ENCODE peak calls at places on chromosomes 5 and 9, in four cellular contexts. B is WTC11, V is HepG2, N is K562. A is an unnamed sample.

GRCh38 chr5:81222285-81222684 is 10.8 kb upstream of the CKMT2 start:
- DNase-seq in B (no peak), V (no peak), N (no peak), A (no peak)

GRCh38 chr5:146965781-146966659 is 87.5 kb upstream of the PPP2R2B start:
- DNase-seq in B (peak), V (peak), N (peak), A (peak)

GRCh38 chr5:133892306-133892705 is 76.1 kb downstream of the C5orf15 start:
- DNase-seq in B (no peak), V (no peak), N (no peak), A (no peak)

GRCh38 chr9:132818588-132818987 is 59.5 kb downstream of the AK8 start:
- DNase-seq in B (no peak), V (no peak), N (no peak), A (no peak)

GRCh38 chr9:130298663-130299279 is 33.2 kb downstream of the HMCN2 start:
- DNase-seq in B (peak), V (peak), N (peak), A (no peak)

GRCh38 chr9:136787690-136788400 is 3.3 kb upstream of the TMEM141 start:
- DNase-seq in B (peak), V (peak), N (peak), A (peak)

GRCh38 chr9:117214416-117214815 is 200.4 kb downstream of the ASTN2 start:
- DNase-seq in B (no peak), V (no peak), N (no peak), A (no peak)

GRCh38 chr9:125631391-125632085 is 75.5 kb downstream of the MAPKAP1 start:
- DNase-seq in B (no peak), V (peak), N (peak), A (peak)

GRCh38 chr5:116343961-116344360 is 230.7 kb downstream of the SEMA6A start:
- DNase-seq in B (peak), V (no peak), N (peak), A (no peak)

GRCh38 chr9:5587024-5587423 is 41.9 kb upstream of the RIC1 start:
- DNase-seq in B (no peak), V (no peak), N (no peak), A (no peak)

GRCh38 chr5:89878140-89878570 is 531.4 kb downstream of the CETN3 start:
- DNase-seq in B (no peak), V (peak), N (peak), A (no peak)

GRCh38 chr9:17134843-17135577 is at the start of gene CNTLN:
- DNase-seq in B (peak), V (peak), N (no peak), A (peak)

GRCh38 chr5:26889810-26890209 is 148.6 kb downstream of the CDH9 start:
- DNase-seq in B (no peak), V (no peak), N (no peak), A (no peak)

GRCh38 chr9:134621558-134622110 is 20.0 kb upstream of the COL5A1 start:
- DNase-seq in B (peak), V (no peak), N (no peak), A (no peak)

GRCh38 chr5:172853355-172853975 is 19.4 kb downstream of the ERGIC1 start:
- DNase-seq in B (no peak), V (no peak), N (no peak), A (no peak)

GRCh38 chr9:1154739-1155138 is 104.6 kb downstream of the DMRT2 start:
- DNase-seq in B (no peak), V (no peak), N (no peak), A (no peak)

GRCh38 chr9:134158242-134158641 is 6.1 kb downstream of the RNU6ATAC start:
- DNase-seq in B (no peak), V (no peak), N (no peak), A (no peak)

GRCh38 chr5:73278693-73279092 is 105.7 kb downstream of the TMEM174 start:
- DNase-seq in B (no peak), V (peak), N (no peak), A (no peak)
- TF ChIP-seq MAX in B (no peak), V (no peak), N (no peak), A (no peak)

GRCh38 chr5:95915999-95916686 is 45.5 kb downstream of the ELL2 start:
- DNase-seq in B (no peak), V (no peak), N (no peak), A (no peak)
- TF ChIP-seq HMGXB4 in B (no peak), V (no peak), N (no peak), A (no peak)

DNA sequence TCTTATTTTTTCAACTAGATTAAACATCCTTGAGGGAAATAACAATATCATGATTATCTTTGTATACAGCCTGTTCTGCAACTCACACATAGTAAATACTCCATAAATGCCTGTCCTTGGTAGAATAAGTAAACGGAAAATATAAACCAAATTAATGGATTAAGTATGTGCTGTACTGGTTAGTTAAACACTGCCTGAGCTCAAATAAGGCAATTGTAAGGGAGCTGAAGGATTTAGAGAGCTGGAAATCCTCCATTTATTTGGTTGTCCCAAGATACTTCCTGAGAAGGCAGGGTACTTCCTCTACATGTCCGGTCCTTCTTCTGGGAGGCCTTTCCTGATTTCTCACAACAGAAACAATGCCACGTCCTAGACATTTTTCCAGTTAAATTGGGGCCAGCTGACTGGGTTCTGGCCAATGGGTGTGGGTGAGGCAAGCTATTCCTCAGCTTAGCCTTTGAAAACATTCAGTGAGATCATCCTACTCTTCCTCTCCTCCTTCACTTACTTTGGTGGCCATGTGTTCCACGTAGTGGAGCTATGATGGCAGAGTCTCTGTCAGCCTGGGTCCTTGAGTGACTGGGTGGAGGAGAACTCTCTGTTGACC is 8.5 kb upstream of the C1QTNF3 start:
- DNase-seq in B (no peak), V (no peak), N (no peak), A (no peak)
- TF ChIP-seq MAX in B (no peak), V (no peak), N (no peak), A (no peak)

GRCh38 chr5:40399349-40399748 is 280.4 kb upstream of the PTGER4 start:
- DNase-seq in B (no peak), V (no peak), N (no peak), A (no peak)
- TF ChIP-seq HMGXB4 in B (no peak), V (no peak), N (no peak), A (no peak)

DNA sequence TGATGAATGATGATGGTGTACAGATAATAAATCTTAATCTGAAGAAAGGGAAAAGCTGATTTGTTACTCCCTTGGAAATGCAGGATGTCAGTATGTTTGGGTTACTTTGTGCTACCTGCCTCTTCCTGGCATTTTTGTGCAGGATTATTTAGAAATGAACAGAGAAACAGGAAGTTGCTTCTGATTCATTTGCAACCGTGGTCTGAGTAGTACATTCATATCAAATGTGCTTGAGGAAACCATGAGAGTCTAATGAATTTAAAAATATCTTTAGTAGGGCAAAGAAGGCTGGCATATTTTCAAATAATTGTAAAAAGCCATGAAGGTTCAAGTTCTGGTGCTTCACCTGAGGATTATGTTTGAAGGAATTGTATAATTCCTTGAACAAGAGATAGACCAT is 391.6 kb downstream of the TMEM161B start:
- DNase-seq in B (no peak), V (no peak), N (no peak), A (no peak)
- TF ChIP-seq MAX in B (no peak), V (no peak), N (no peak), A (no peak)

GRCh38 chr5:14859980-14860379 is 11.6 kb downstream of the ANKH start:
- DNase-seq in B (no peak), V (no peak), N (no peak), A (no peak)
- TF ChIP-seq HMGXB4 in B (no peak), V (no peak), N (no peak), A (no peak)

DNA sequence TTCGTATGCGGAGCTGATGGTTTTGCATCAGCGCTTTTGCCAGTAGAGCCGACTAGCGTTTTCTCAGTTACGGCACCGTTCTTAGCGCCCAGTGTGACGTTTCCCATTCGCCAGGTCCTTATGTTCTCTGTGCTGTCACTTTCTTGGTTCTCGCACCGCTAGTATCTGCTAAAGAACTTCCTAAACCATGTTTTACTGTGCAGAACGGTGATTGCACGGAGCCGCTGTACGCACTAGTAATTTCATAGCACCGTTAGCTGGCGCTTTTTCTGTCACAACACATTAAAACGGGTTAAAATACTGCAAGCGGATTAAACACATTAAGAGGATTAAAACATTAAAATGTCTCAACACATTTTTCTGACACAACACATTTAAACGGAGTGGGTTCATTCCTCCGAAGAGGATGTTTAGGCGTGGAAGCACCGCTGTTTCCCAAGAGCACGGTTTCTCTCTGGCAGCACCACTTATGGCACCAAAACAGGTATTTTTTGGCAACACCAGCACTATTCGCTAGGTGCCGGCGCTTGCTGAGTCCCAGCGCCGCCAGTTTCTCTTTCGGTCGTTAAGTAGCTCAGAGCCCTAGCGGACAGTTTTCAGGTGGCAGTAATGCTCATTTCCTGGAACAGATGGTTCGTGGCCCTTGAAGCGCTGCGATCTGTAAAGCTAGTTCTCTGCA is 20.4 kb downstream of the ANXA2R start:
- DNase-seq in B (peak), V (peak), N (no peak), A (peak)
- TF ChIP-seq MAX in B (no peak), V (peak), N (no peak), A (no peak)

GRCh38 chr5:83471405-83472212 is at the start of gene VCAN:
- DNase-seq in B (peak), V (no peak), N (peak), A (peak)
- TF ChIP-seq HMGXB4 in B (no peak), V (no peak), N (no peak), A (no peak)

DNA sequence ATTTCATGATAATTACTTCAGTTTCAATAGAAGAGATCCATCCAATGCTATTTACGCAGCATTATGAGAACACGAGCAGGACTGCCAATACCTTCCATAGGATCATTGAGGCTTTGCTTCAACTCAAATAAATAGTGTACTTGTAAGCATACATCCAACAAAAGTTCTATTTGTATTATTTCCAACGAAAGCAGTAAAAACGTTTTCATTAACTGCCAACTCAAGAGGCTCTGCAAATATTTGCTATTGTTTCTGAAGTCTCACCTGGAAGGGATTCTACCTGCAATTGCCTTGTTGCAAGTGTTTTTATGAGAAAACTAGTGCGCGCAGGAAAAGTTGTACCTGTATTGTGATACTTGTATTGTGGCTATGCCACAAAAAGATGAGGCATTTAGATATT is 11.0 kb upstream of the GNPDA1 start:
- DNase-seq in B (no peak), V (no peak), N (no peak), A (no peak)
- TF ChIP-seq MAX in B (no peak), V (no peak), N (no peak), A (no peak)